ENCODE peak calls at places on chromosomes 16 and 17, in seven cellular contexts. O is adrenal gland; D is stromal cell of bone marrow; V is mammary epithelial cell; X is stimulated activated CD4-positive, alpha-beta T cell treated with anti-CD3 and anti-CD28 coated beads, Interleukin-12 subunit alpha, Interleukin-12 subunit beta, amount 100 ng/mL, for 24 hours; G is Right ventricle myocardium superior; R is fibroblast of lung. M is an unnamed sample.

GRCh38 chr17:83099086-83099540 is 19.7 kb downstream of the METRNL start:
- DNase-seq in O (no peak), D (no peak), V (no peak), X (no peak), G (no peak), R (no peak), M (no peak)

GRCh38 chr16:58032710-58033293 is 7.2 kb downstream of the MMP15 start:
- DNase-seq in O (peak; percentile 76), D (no peak), V (no peak), X (no peak), G (peak; percentile 83), R (no peak), M (peak; percentile 86)

GRCh38 chr17:59730268-59730834 is 22.9 kb downstream of the VMP1 start:
- DNase-seq in O (no peak), D (no peak), V (no peak), X (no peak), G (no peak), R (no peak), M (no peak)

GRCh38 chr17:75191584-75191983 is 8.8 kb upstream of the SUMO2 start:
- DNase-seq in O (no peak), D (no peak), V (no peak), X (no peak), G (no peak), R (peak; percentile 50), M (no peak)

GRCh38 chr17:40912506-40913220 is 24.8 kb downstream of the KRT23 start:
- DNase-seq in O (no peak), D (no peak), V (no peak), X (no peak), G (no peak), R (no peak), M (no peak)

GRCh38 chr17:79835953-79836951 is 3.0 kb downstream of the CBX4 start:
- DNase-seq in O (no peak), D (no peak), V (no peak), X (no peak), G (peak; percentile 65), R (peak; percentile 63), M (no peak)

GRCh38 chr16:80065565-80065964 is 465.0 kb upstream of the MAF start:
- DNase-seq in O (no peak), D (no peak), V (peak; percentile 54), X (no peak), G (no peak), R (no peak), M (no peak)

GRCh38 chr16:30444231-30445148 is 1.2 kb downstream of the SEPHS2 start:
- DNase-seq in O (no peak), D (no peak), V (no peak), X (no peak), G (no peak), R (no peak), M (no peak)

GRCh38 chr17:64411999-64412771 is 21.5 kb upstream of the PECAM1 start:
- DNase-seq in O (peak; percentile 46), D (no peak), V (no peak), X (no peak), G (peak; percentile 78), R (peak; percentile 35), M (peak; percentile 73)

GRCh38 chr16:75085556-75085955 is 31.0 kb downstream of the LDHD start:
- DNase-seq in O (no peak), D (no peak), V (no peak), X (no peak), G (no peak), R (no peak), M (no peak)

GRCh38 chr17:29615492-29616299 is 7.0 kb downstream of the CORO6 start:
- DNase-seq in O (peak; percentile 77), D (no peak), V (peak; percentile 61), X (peak; percentile 78), G (peak; percentile 93), R (peak; percentile 82), M (peak; percentile 91)

GRCh38 chr17:68437979-68438877 is 19.1 kb downstream of the WIPI1 start:
- DNase-seq in O (peak; percentile 43), D (no peak), V (no peak), X (no peak), G (peak; percentile 62), R (no peak), M (peak; percentile 52)

GRCh38 chr17:41965694-41966375 is 760 bp upstream of the CNP start:
- DNase-seq in O (peak; percentile 78), D (peak; percentile 18), V (peak; percentile 95), X (peak; percentile 74), G (peak; percentile 71), R (peak; percentile 40), M (peak; percentile 59)

GRCh38 chr16:30395992-30396560 is 856 bp downstream of the ZNF48 start:
- DNase-seq in O (no peak), D (no peak), V (no peak), X (no peak), G (no peak), R (no peak), M (no peak)

GRCh38 chr17:20823890-20824289 is 218.9 kb downstream of the USP22 start:
- DNase-seq in O (no peak), D (no peak), V (no peak), X (no peak), G (no peak), R (no peak), M (no peak)

GRCh38 chr17:41009936-41010335 is 1.0 kb upstream of the KRTAP3-1 start:
- DNase-seq in O (no peak), D (no peak), V (no peak), X (no peak), G (no peak), R (no peak), M (no peak)

GRCh38 chr17:75346906-75347305 is 57.7 kb upstream of the SLC25A19 start:
- DNase-seq in O (no peak), D (no peak), V (peak; percentile 68), X (peak; percentile 29), G (no peak), R (peak; percentile 28), M (no peak)

GRCh38 chr16:84110527-84110926 is 6.2 kb downstream of the MBTPS1 start:
- DNase-seq in O (no peak), D (no peak), V (no peak), X (no peak), G (no peak), R (no peak), M (no peak)